ENCODE peak calls at places on chromosomes 6 and 20, in four cellular contexts. One of them, this sample, is unnamed.

GRCh38 chr6:13873288-13874190 is 51.2 kb upstream of the RNF182 start:
- DNase-seq in SHP77 treated with DMSO at 0.1 percent for 48 hours: peak
- DNase-seq in aorta: peak
- DNase-seq in cardiac muscle cell: peak
- DNase-seq in this sample: peak

GRCh38 chr6:82067021-82067420 is 180.5 kb downstream of the IBTK start:
- DNase-seq in SHP77 treated with DMSO at 0.1 percent for 48 hours: no peak
- DNase-seq in aorta: no peak
- DNase-seq in cardiac muscle cell: peak
- DNase-seq in this sample: no peak

GRCh38 chr6:136077834-136078576 is 172.1 kb downstream of the MTFR2 start:
- DNase-seq in SHP77 treated with DMSO at 0.1 percent for 48 hours: no peak
- DNase-seq in aorta: no peak
- DNase-seq in cardiac muscle cell: peak
- DNase-seq in this sample: no peak

GRCh38 chr6:168345896-168346754 is 26.5 kb upstream of the DACT2 start:
- DNase-seq in SHP77 treated with DMSO at 0.1 percent for 48 hours: no peak
- DNase-seq in aorta: no peak
- DNase-seq in cardiac muscle cell: no peak
- DNase-seq in this sample: no peak

GRCh38 chr6:170084166-170084730 is 206.6 kb downstream of the DLL1 start:
- DNase-seq in SHP77 treated with DMSO at 0.1 percent for 48 hours: no peak
- DNase-seq in aorta: peak
- DNase-seq in cardiac muscle cell: no peak
- DNase-seq in this sample: peak

GRCh38 chr20:63622732-63623131 is 4.2 kb downstream of the GMEB2 start:
- DNase-seq in SHP77 treated with DMSO at 0.1 percent for 48 hours: no peak
- DNase-seq in aorta: peak
- DNase-seq in cardiac muscle cell: no peak
- DNase-seq in this sample: no peak

GRCh38 chr6:15366003-15366535 is 120.2 kb downstream of the JARID2 start:
- DNase-seq in SHP77 treated with DMSO at 0.1 percent for 48 hours: no peak
- DNase-seq in aorta: no peak
- DNase-seq in cardiac muscle cell: no peak
- DNase-seq in this sample: no peak

GRCh38 chr20:12965880-12966270 is 42.9 kb upstream of the SPTLC3 start:
- DNase-seq in SHP77 treated with DMSO at 0.1 percent for 48 hours: no peak
- DNase-seq in aorta: no peak
- DNase-seq in cardiac muscle cell: no peak
- DNase-seq in this sample: no peak

GRCh38 chr20:31260326-31260932 is 3.0 kb downstream of the DEFB115 start:
- DNase-seq in SHP77 treated with DMSO at 0.1 percent for 48 hours: peak
- DNase-seq in aorta: no peak
- DNase-seq in cardiac muscle cell: no peak
- DNase-seq in this sample: no peak

GRCh38 chr6:36595168-36595818 is 1.1 kb downstream of the SRSF3 start:
- DNase-seq in SHP77 treated with DMSO at 0.1 percent for 48 hours: no peak
- DNase-seq in aorta: no peak
- DNase-seq in cardiac muscle cell: peak
- DNase-seq in this sample: no peak

GRCh38 chr20:35359335-35359997 is 52.3 kb downstream of the UQCC1 start:
- DNase-seq in SHP77 treated with DMSO at 0.1 percent for 48 hours: no peak
- DNase-seq in aorta: no peak
- DNase-seq in cardiac muscle cell: no peak
- DNase-seq in this sample: no peak

GRCh38 chr6:83051386-83052172 is 14.1 kb downstream of the UBE3D start:
- DNase-seq in SHP77 treated with DMSO at 0.1 percent for 48 hours: peak
- DNase-seq in aorta: no peak
- DNase-seq in cardiac muscle cell: no peak
- DNase-seq in this sample: no peak

GRCh38 chr6:36662827-36663256 is 15.7 kb upstream of the CDKN1A start:
- DNase-seq in SHP77 treated with DMSO at 0.1 percent for 48 hours: no peak
- DNase-seq in aorta: no peak
- DNase-seq in cardiac muscle cell: no peak
- DNase-seq in this sample: no peak

This sample was measured in lower lobe of right lung.